ENCODE peak calls at places on chromosomes 11 and 22, in seven cellular contexts. X is HCT116, M is H1, R is K562, J is WTC11, B is HepG2, C is GM12878. W is an unnamed sample.

GRCh38 chr11:3861698-3862097 is 6.2 kb downstream of the STIM1 start:
- DNase-seq in X (no peak), M (no peak), R (no peak), J (no peak), B (no peak), C (no peak), W (no peak)

GRCh38 chr11:94183886-94184264 is 55.2 kb downstream of the PANX1 start:
- DNase-seq in X (peak; percentile 49), M (peak; percentile 63), R (peak; percentile 80), J (peak; percentile 88), B (peak; percentile 33), C (peak; percentile 17), W (peak; percentile 77)

GRCh38 chr11:108525161-108525560 is 27.0 kb upstream of the POGLUT3 start:
- DNase-seq in X (no peak), M (no peak), R (no peak), J (no peak), B (no peak), C (no peak), W (no peak)

GRCh38 chr22:41352058-41352457 is 29.7 kb upstream of the TEF start:
- DNase-seq in X (peak; percentile 6), M (no peak), R (no peak), J (no peak), B (no peak), C (no peak), W (no peak)

GRCh38 chr11:22465620-22466019 is 127.4 kb downstream of the SLC17A6 start:
- DNase-seq in X (no peak), M (no peak), R (no peak), J (no peak), B (no peak), C (no peak), W (no peak)

GRCh38 chr22:36156515-36157419 is 3.8 kb downstream of the APOL3 start:
- DNase-seq in X (no peak), M (no peak), R (peak; percentile 54), J (peak; percentile 43), B (peak; percentile 41), C (no peak), W (no peak)

GRCh38 chr22:20027966-20028854 is 7.3 kb downstream of the TANGO2 start:
- DNase-seq in X (no peak), M (no peak), R (peak; percentile 78), J (no peak), B (no peak), C (no peak), W (no peak)

GRCh38 chr22:18065256-18065655 is 12.5 kb upstream of the PEX26 start:
- DNase-seq in X (no peak), M (no peak), R (no peak), J (peak; percentile 55), B (no peak), C (no peak), W (no peak)

GRCh38 chr11:56782167-56782847 is 33.8 kb upstream of the OR9G4 start:
- DNase-seq in X (no peak), M (no peak), R (no peak), J (no peak), B (no peak), C (peak; percentile 19), W (no peak)

GRCh38 chr11:73213196-73214143 is 4.6 kb upstream of the P2RY2 start:
- DNase-seq in X (no peak), M (no peak), R (no peak), J (no peak), B (peak; percentile 40), C (no peak), W (no peak)

GRCh38 chr11:33690290-33691050 is 10.2 kb downstream of the C11orf91 start:
- DNase-seq in X (peak; percentile 81), M (no peak), R (peak; percentile 41), J (no peak), B (peak; percentile 46), C (no peak), W (no peak)

GRCh38 chr11:57551941-57552340 is 14.5 kb downstream of the SMTNL1 start:
- DNase-seq in X (no peak), M (no peak), R (no peak), J (no peak), B (no peak), C (no peak), W (no peak)

GRCh38 chr22:19406846-19407245 is 24.7 kb downstream of the HIRA start:
- DNase-seq in X (no peak), M (no peak), R (no peak), J (no peak), B (no peak), C (no peak), W (no peak)

GRCh38 chr11:121613724-121614123 is 161.0 kb upstream of the SORL1-AS1 start:
- DNase-seq in X (no peak), M (no peak), R (no peak), J (no peak), B (no peak), C (no peak), W (no peak)

GRCh38 chr22:19040581-19041402 is 81.4 kb downstream of the DGCR2 start:
- DNase-seq in X (no peak), M (no peak), R (no peak), J (no peak), B (no peak), C (no peak), W (no peak)

GRCh38 chr22:43411981-43412807 is at the start of gene MPPED1:
- DNase-seq in X (no peak), M (no peak), R (no peak), J (no peak), B (no peak), C (no peak), W (peak; percentile 46)

GRCh38 chr22:48742556-48743343 is 1084.9 kb downstream of the BRD1 start:
- DNase-seq in X (no peak), M (no peak), R (no peak), J (peak; percentile 7), B (no peak), C (no peak), W (no peak)

GRCh38 chr11:34566736-34567135 is 53.1 kb upstream of the ELF5 start:
- DNase-seq in X (no peak), M (no peak), R (no peak), J (no peak), B (no peak), C (no peak), W (no peak)

GRCh38 chr11:101436511-101437142 is 147.2 kb downstream of the TRPC6 start:
- DNase-seq in X (peak; percentile 46), M (no peak), R (peak; percentile 38), J (peak; percentile 74), B (peak; percentile 18), C (no peak), W (peak; percentile 41)

GRCh38 chr22:19849800-19850481 is 4.7 kb downstream of the GNB1L start:
- DNase-seq in X (peak; percentile 46), M (no peak), R (no peak), J (no peak), B (no peak), C (no peak), W (no peak)

GRCh38 chr11:114606003-114606801 is 10.6 kb upstream of the NXPE4 start:
- DNase-seq in X (no peak), M (no peak), R (no peak), J (no peak), B (no peak), C (no peak), W (no peak)

DNA sequence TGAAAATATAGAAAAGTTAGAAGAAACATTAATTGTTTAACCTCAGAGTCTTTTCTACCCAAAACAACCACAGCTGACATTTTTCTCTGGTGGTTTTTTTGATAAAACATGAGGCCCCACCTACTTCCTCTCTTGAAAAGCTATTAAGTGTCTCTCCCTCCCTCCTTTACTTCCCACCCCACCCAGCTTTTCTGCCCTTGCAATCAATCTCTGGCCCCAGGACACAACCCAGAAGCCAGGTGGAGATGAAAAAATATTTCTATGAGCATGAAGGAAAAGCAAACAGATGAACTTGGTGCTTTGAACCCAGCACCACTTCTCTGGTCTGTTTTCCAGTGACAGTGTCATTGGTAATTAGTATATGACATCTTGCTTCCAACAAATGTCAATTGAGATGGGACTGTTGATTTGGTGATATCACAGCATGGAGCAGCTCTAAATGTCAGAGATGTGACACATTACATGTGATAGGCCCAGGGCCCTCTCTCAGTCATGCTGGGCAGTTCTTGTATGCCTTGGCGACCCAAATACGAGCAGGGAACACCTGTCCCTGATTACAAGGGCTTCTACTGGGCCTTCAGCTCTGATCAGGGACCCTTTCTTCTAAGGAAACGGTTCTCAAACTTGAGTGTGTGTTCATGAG is 23.9 kb upstream of the TMPRSS13 start:
- DNase-seq in X (no peak), M (no peak), R (peak; percentile 65), J (no peak), B (no peak), C (no peak), W (no peak)
- TF ChIP-seq SP1 in X (no peak), M (no peak), R (no peak), J (no peak), B (no peak), C (no peak), W (no peak)

DNA sequence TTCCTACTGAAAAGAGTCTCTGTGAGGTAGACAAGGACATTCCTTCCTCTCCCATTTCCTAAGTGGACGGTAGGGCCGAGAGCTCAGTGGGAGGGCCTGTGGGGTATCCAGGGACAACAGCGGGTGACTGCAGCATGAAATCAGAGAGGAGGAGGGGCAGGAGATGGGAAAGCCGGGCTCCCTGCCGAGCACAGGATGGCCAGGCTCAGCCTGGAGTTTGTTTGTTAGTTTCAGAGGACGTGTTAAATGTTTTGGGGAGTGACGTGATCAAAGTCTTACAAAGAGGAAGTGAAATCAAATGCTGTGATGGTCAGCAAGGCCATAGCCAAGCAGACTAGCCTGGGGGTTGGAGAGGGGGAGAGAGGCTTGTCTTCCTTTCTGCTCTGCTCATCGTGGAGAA is 152.7 kb downstream of the ADAMTS15 start:
- DNase-seq in X (no peak), M (no peak), R (no peak), J (peak; percentile 51), B (no peak), C (no peak), W (peak; percentile 32)
- TF ChIP-seq SP1 in X (no peak), M (no peak), R (no peak), J (no peak), B (no peak), C (no peak), W (no peak)

GRCh38 chr11:112023104-112023503 is 2.1 kb upstream of the DLAT start:
- DNase-seq in X (no peak), M (no peak), R (peak; percentile 31), J (no peak), B (peak; percentile 6), C (no peak), W (no peak)

GRCh38 chr11:112024178-112024777 is 930 bp upstream of the DLAT start:
- DNase-seq in X (no peak), M (no peak), R (peak; percentile 69), J (no peak), B (no peak), C (no peak), W (no peak)

GRCh38 chr11:112029460-112029859 is 4.3 kb downstream of the DLAT start:
- DNase-seq in X (no peak), M (no peak), R (no peak), J (no peak), B (no peak), C (no peak), W (no peak)

GRCh38 chr11:112024778-112025678 is at the start of gene DLAT:
- DNase-seq in X (peak; percentile 86), M (peak; percentile 81), R (peak; percentile 95), J (peak; percentile 98), B (peak; percentile 85), C (peak; percentile 78), W (peak; percentile 87)

GRCh38 chr11:112025682-112026081 is 474 bp downstream of the DLAT start:
- DNase-seq in X (no peak), M (no peak), R (peak; percentile 44), J (no peak), B (peak; percentile 4), C (no peak), W (no peak)
- TF ChIP-seq SP1 in X (no peak), M (no peak), R (no peak), J (no peak), B (no peak), C (no peak), W (no peak)

GRCh38 chr11:47394322-47395224 is 13.8 kb upstream of the SLC39A13 start:
- DNase-seq in X (no peak), M (no peak), R (peak; percentile 67), J (no peak), B (peak; percentile 38), C (no peak), W (no peak)
- TF ChIP-seq SP1 in X (no peak), M (no peak), R (no peak), J (no peak), B (no peak), C (peak; percentile 56), W (no peak)

W was measured in HEK293T.